ENCODE peak calls at places on chromosome 11, in seven cellular contexts. J, H, A, O, U, T and B are unnamed samples.

GRCh38 chr11:36711104-36711825 is 113.2 kb upstream of the RAG2 start:
- DNase-seq in U (peak; percentile 26), O (no peak), T (no peak), J (no peak), A (no peak), H (peak; percentile 58), B (no peak)

GRCh38 chr11:18457435-18457834 is 1.8 kb downstream of the LDHAL6A start:
- DNase-seq in U (peak; percentile 55), O (peak; percentile 4), T (no peak), A (peak; percentile 32), J (no peak), H (no peak), B (no peak)

GRCh38 chr11:67437082-67437821 is at the start of gene PTPRCAP:
- DNase-seq in H (no peak), O (no peak), U (no peak), J (peak; percentile 84), A (no peak), T (no peak), B (no peak)

GRCh38 chr11:122330466-122330865 is 214.5 kb upstream of the BLID start:
- DNase-seq in U (no peak), J (no peak), O (no peak), H (no peak), T (no peak), A (no peak), B (no peak)

GRCh38 chr11:45146072-45147016 is at the start of gene PRDM11:
- DNase-seq in O (peak; percentile 79), A (peak; percentile 18), J (no peak), H (peak; percentile 75), U (peak; percentile 78), T (peak; percentile 66), B (no peak)

GRCh38 chr11:5690216-5690615 is 626 bp downstream of the TRIM22 start:
- DNase-seq in J (no peak), U (no peak), O (no peak), A (no peak), H (no peak), T (peak; percentile 29), B (no peak)

GRCh38 chr11:66665369-66665768 is 12.3 kb downstream of the RBM4B start:
- DNase-seq in J (no peak), H (no peak), U (no peak), T (no peak), A (no peak), O (no peak), B (no peak)

GRCh38 chr11:108780119-108780518 is 115.2 kb downstream of the DDX10 start:
- DNase-seq in A (no peak), T (no peak), H (no peak), J (no peak), O (no peak), U (peak; percentile 24), B (no peak)

GRCh38 chr11:16280256-16280682 is 76.1 kb downstream of the SOX6 start:
- DNase-seq in T (no peak), H (no peak), J (no peak), U (peak; percentile 36), A (no peak), O (no peak), B (no peak)

GRCh38 chr11:47060807-47061206 is 115.9 kb downstream of the ARFGAP2 start:
- DNase-seq in T (no peak), O (no peak), H (no peak), U (peak; percentile 4), A (no peak), J (no peak), B (no peak)

GRCh38 chr11:8352090-8352489 is 88.4 kb upstream of the LMO1 start:
- DNase-seq in J (no peak), O (no peak), A (no peak), T (no peak), U (no peak), H (no peak), B (no peak)

GRCh38 chr11:34155759-34156062 is 50.3 kb downstream of the NAT10 start:
- DNase-seq in T (no peak), O (no peak), H (no peak), U (no peak), A (no peak), J (no peak), B (no peak)

GRCh38 chr11:5547982-5548381 is 358 bp downstream of the OR52H1 start:
- DNase-seq in T (no peak), J (no peak), O (no peak), A (no peak), U (no peak), H (no peak), B (no peak)

GRCh38 chr11:95485115-95485900 is 254.3 kb upstream of the SESN3 start:
- DNase-seq in J (no peak), A (no peak), U (no peak), T (peak; percentile 33), O (no peak), H (no peak), B (no peak)

GRCh38 chr11:114254571-114255146 is 41.5 kb upstream of the NNMT start:
- DNase-seq in O (no peak), J (peak; percentile 56), A (no peak), U (no peak), T (no peak), H (no peak), B (no peak)

GRCh38 chr11:114253771-114254170 is 42.4 kb upstream of the NNMT start:
- DNase-seq in A (no peak), T (no peak), J (no peak), U (no peak), O (no peak), H (no peak), B (no peak)

GRCh38 chr11:114250180-114250579 is 46.0 kb upstream of the NNMT start:
- DNase-seq in T (no peak), A (no peak), H (no peak), O (no peak), U (no peak), J (peak; percentile 80), B (no peak)

GRCh38 chr11:114251797-114252327 is 44.3 kb upstream of the NNMT start:
- DNase-seq in U (no peak), A (no peak), H (peak; percentile 76), O (no peak), J (no peak), T (no peak), B (no peak)

GRCh38 chr11:114250993-114251796 is 45.0 kb upstream of the NNMT start:
- DNase-seq in O (no peak), J (no peak), H (peak; percentile 62), T (no peak), A (no peak), U (no peak), B (no peak)
- H3K36me3 ChIP-seq in O (peaks cover 35% of the 10 kb centered on the region), J (peaks cover 52% of the 10 kb centered on the region), H (no peaks in the 10 kb centered on the region), T (no peaks in the 10 kb centered on the region), A (no peaks in the 10 kb centered on the region), U (no peaks in the 10 kb centered on the region), B (peaks cover 90% of the 10 kb centered on the region)

GRCh38 chr11:82988936-82989627 is 82.6 kb downstream of the RAB30 start:
- DNase-seq in H (no peak), A (no peak), T (no peak), O (no peak), J (no peak), U (no peak), B (no peak)
- H3K36me3 ChIP-seq in H (no peaks in the 10 kb centered on the region), A (no peaks in the 10 kb centered on the region), T (peaks cover 3% of the 10 kb centered on the region), O (peaks cover 2% of the 10 kb centered on the region), J (no peaks in the 10 kb centered on the region), U (no peaks in the 10 kb centered on the region), B (peaks cover 28% of the 10 kb centered on the region)

DNA sequence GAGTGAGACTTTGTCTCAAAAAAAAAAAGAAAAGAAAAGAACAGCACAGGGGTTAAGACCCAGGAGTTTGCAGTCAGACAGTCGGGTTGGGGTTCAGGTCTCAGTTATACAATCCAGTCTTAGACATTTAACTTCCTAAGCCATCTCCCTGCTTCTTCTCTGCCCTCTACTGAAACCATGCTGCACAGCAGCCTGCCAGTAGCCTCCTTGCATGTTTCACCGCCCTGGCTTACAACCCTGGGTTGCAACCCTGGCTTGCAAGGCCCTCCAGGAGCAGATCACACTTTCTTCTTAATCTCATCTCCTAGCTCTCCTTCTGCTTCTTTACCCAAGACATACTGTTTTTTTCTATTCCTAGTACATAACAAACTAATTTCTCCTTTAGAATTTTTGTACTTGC is 5.9 kb upstream of the B3GAT3 start:
- DNase-seq in H (no peak), O (no peak), T (no peak), A (no peak), J (no peak), U (no peak), B (no peak)
- H3K36me3 ChIP-seq in H (peaks cover 84% of the 10 kb centered on the region), O (peaks cover 64% of the 10 kb centered on the region), T (peaks cover 68% of the 10 kb centered on the region), A (peaks cover 63% of the 10 kb centered on the region), J (peaks cover 53% of the 10 kb centered on the region), U (peaks cover 67% of the 10 kb centered on the region), B (peaks cover 79% of the 10 kb centered on the region)

DNA sequence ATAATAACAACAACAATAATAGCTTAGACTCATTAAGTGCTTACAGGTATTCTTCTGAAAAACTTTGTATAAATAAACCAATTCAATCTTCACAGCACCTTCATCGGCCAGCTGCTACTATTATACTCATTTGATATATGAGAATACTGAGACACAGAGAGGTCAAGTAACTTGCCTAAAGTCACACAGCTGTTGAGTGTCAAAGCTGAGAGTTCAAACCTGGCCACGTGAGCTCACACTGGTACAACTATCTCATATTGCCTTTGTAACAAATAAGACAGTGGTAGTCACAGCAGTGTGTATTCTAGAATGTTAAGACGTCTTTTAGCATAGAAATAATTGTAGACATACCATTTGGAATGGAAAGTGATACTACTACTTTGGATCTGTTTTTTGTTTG is 268.5 kb downstream of the NTM start:
- DNase-seq in T (no peak), A (no peak), H (no peak), O (no peak), U (no peak), J (no peak), B (no peak)
- H3K36me3 ChIP-seq in T (no peaks in the 10 kb centered on the region), A (no peaks in the 10 kb centered on the region), H (no peaks in the 10 kb centered on the region), O (no peaks in the 10 kb centered on the region), U (no peaks in the 10 kb centered on the region), J (no peaks in the 10 kb centered on the region), B (no peaks in the 10 kb centered on the region)

GRCh38 chr11:10533323-10533722 is 7.7 kb downstream of the RNF141 start:
- DNase-seq in H (no peak), A (no peak), T (no peak), U (no peak), O (no peak), J (no peak), B (no peak)

GRCh38 chr11:10526974-10527918 is 13.7 kb downstream of the RNF141 start:
- DNase-seq in H (no peak), J (no peak), T (no peak), A (peak; percentile 88), U (peak; percentile 81), O (no peak), B (no peak)

GRCh38 chr11:10524471-10524870 is 16.5 kb downstream of the RNF141 start:
- DNase-seq in O (no peak), T (no peak), H (no peak), U (no peak), J (no peak), A (no peak), B (no peak)

GRCh38 chr11:10528121-10528520 is 12.9 kb downstream of the RNF141 start:
- DNase-seq in J (no peak), U (no peak), A (no peak), O (no peak), T (no peak), H (no peak), B (no peak)

GRCh38 chr11:10529279-10529678 is 11.7 kb downstream of the RNF141 start:
- DNase-seq in U (no peak), T (no peak), H (no peak), O (no peak), A (no peak), J (no peak), B (no peak)
- H3K36me3 ChIP-seq in U (peaks cover 3% of the 10 kb centered on the region), T (peaks cover 7% of the 10 kb centered on the region), H (peaks cover 44% of the 10 kb centered on the region), O (peaks cover 10% of the 10 kb centered on the region), A (peaks cover 61% of the 10 kb centered on the region), J (no peaks in the 10 kb centered on the region), B (peaks cover 56% of the 10 kb centered on the region)